ENCODE peak calls at places on chromosomes 5 and 9, in five cellular contexts. V is AG09309, S is cardiac fibroblast, F is mammary epithelial cell, D is Karpas-422. W is an unnamed sample.

GRCh38 chr5:32426440-32427151 is 17.9 kb downstream of the ZFR start:
- DNase-seq in V (no peak), S (no peak), F (no peak), D (no peak), W (no peak)

GRCh38 chr9:129333961-129334743 is 156.1 kb upstream of the IER5L start:
- DNase-seq in V (peak; percentile 87), S (peak; percentile 92), F (peak; percentile 97), D (no peak), W (no peak)

GRCh38 chr5:160152901-160153300 is 33.7 kb upstream of the PWWP2A start:
- DNase-seq in V (no peak), S (no peak), F (no peak), D (no peak), W (peak; percentile 57)

GRCh38 chr5:98248949-98249348 is 524.5 kb upstream of the RGMB start:
- DNase-seq in V (peak; percentile 85), S (peak; percentile 95), F (peak; percentile 63), D (no peak), W (no peak)

GRCh38 chr5:106862450-106863193 is 808.1 kb downstream of the EFNA5 start:
- DNase-seq in V (no peak), S (peak; percentile 26), F (no peak), D (no peak), W (peak; percentile 16)

GRCh38 chr5:139660105-139660915 is 12.2 kb downstream of the CXXC5 start:
- DNase-seq in V (no peak), S (peak; percentile 27), F (peak; percentile 76), D (no peak), W (no peak)

GRCh38 chr5:59517926-59518585 is 375.5 kb downstream of the PDE4D start:
- DNase-seq in V (no peak), S (peak; percentile 83), F (peak; percentile 61), D (no peak), W (no peak)

GRCh38 chr9:79858509-79858908 is 286.7 kb downstream of the TLE4 start:
- DNase-seq in V (peak; percentile 4), S (peak; percentile 55), F (peak; percentile 1), D (peak; percentile 80), W (no peak)

GRCh38 chr5:180611140-180611850 is 20.0 kb upstream of the SCGB3A1 start:
- DNase-seq in V (no peak), S (no peak), F (no peak), D (no peak), W (no peak)

GRCh38 chr5:130651440-130651839 is 513.6 kb downstream of the HINT1 start:
- DNase-seq in V (no peak), S (no peak), F (no peak), D (no peak), W (no peak)

GRCh38 chr5:67806647-67807046 is 408.9 kb upstream of the PIK3R1 start:
- DNase-seq in V (no peak), S (no peak), F (no peak), D (no peak), W (no peak)

GRCh38 chr5:178207183-178207916 is 3.0 kb downstream of the HNRNPAB start:
- DNase-seq in V (no peak), S (peak; percentile 69), F (peak; percentile 75), D (no peak), W (no peak)

GRCh38 chr5:173291722-173292658 is 36.2 kb downstream of the STC2 start:
- DNase-seq in V (peak; percentile 38), S (no peak), F (peak; percentile 80), D (no peak), W (peak; percentile 75)

GRCh38 chr5:112711436-112711835 is 26.2 kb upstream of the APC start:
- DNase-seq in V (no peak), S (no peak), F (no peak), D (no peak), W (no peak)

GRCh38 chr5:159781626-159782157 is 134.6 kb upstream of the ADRA1B start:
- DNase-seq in V (no peak), S (no peak), F (peak; percentile 82), D (no peak), W (no peak)

GRCh38 chr5:115775999-115776398 is 40.5 kb downstream of the CDO1 start:
- DNase-seq in V (no peak), S (no peak), F (no peak), D (no peak), W (no peak)

DNA sequence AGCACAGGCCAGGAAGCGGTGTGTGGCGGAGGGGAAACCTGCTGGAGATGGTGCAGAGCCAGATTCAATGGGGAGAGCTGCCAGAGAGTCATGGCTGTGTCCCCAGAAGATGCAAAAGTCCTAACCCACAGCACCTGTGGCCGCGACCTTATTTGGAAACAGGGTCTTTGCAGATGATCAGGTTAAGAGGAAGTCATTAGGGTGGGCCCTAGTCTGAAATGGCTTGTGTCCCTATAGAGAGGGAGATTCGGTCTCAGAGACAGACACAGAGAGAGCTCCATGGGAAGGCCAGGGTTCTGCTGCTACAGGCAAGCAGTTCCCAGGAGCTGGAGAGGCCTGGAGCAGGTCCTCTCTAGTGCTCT is 1.8 kb upstream of the LPCAT1 start:
- DNase-seq in V (no peak), S (no peak), F (no peak), D (peak; percentile 88), W (no peak)
- H3K4me3 ChIP-seq in V (no peak overlapping the region), S (no peak overlapping the region), F (no peak overlapping the region), D (peak overlapping the region; percentile 75), W (no peak overlapping the region)

GRCh38 chr9:35726876-35727438 is 5.0 kb downstream of the TLN1 start:
- DNase-seq in V (peak; percentile 29), S (peak; percentile 53), F (peak; percentile 21), D (peak; percentile 64), W (peak; percentile 78)
- H3K4me3 ChIP-seq in V (peak overlapping the region; percentile 4), S (peak overlapping the region; percentile 87), F (no peak overlapping the region), D (no peak overlapping the region), W (no peak overlapping the region)

GRCh38 chr9:100579665-100580064 is 1.8 kb downstream of the CAVIN4 start:
- DNase-seq in V (no peak), S (peak; percentile 28), F (no peak), D (no peak), W (no peak)

GRCh38 chr9:100580255-100580654 is 2.4 kb downstream of the CAVIN4 start:
- DNase-seq in V (no peak), S (no peak), F (no peak), D (no peak), W (no peak)

GRCh38 chr9:100578610-100579009 is 731 bp downstream of the CAVIN4 start:
- DNase-seq in V (no peak), S (no peak), F (no peak), D (no peak), W (no peak)

GRCh38 chr9:100575765-100576368 is 2.0 kb upstream of the CAVIN4 start:
- DNase-seq in V (no peak), S (peak; percentile 78), F (peak; percentile 64), D (no peak), W (no peak)

GRCh38 chr9:100577776-100578448 is at the start of gene CAVIN4:
- DNase-seq in V (no peak), S (peak; percentile 48), F (no peak), D (no peak), W (no peak)
- H3K4me3 ChIP-seq in V (no peak within 1 kb of the TSS), S (no peak within 1 kb of the TSS), F (no peak within 1 kb of the TSS), D (no peak within 1 kb of the TSS), W (no peak within 1 kb of the TSS)

GRCh38 chr9:78439866-78440830 is 143.2 kb downstream of the PSAT1 start:
- DNase-seq in V (no peak), S (no peak), F (no peak), D (no peak), W (no peak)

GRCh38 chr9:78437721-78438610 is 141.0 kb downstream of the PSAT1 start:
- DNase-seq in V (no peak), S (no peak), F (no peak), D (no peak), W (no peak)

GRCh38 chr9:78441396-78441795 is 144.5 kb downstream of the PSAT1 start:
- DNase-seq in V (no peak), S (no peak), F (no peak), D (no peak), W (no peak)

GRCh38 chr9:78438765-78439164 is 141.8 kb downstream of the PSAT1 start:
- DNase-seq in V (no peak), S (no peak), F (no peak), D (no peak), W (no peak)

DNA sequence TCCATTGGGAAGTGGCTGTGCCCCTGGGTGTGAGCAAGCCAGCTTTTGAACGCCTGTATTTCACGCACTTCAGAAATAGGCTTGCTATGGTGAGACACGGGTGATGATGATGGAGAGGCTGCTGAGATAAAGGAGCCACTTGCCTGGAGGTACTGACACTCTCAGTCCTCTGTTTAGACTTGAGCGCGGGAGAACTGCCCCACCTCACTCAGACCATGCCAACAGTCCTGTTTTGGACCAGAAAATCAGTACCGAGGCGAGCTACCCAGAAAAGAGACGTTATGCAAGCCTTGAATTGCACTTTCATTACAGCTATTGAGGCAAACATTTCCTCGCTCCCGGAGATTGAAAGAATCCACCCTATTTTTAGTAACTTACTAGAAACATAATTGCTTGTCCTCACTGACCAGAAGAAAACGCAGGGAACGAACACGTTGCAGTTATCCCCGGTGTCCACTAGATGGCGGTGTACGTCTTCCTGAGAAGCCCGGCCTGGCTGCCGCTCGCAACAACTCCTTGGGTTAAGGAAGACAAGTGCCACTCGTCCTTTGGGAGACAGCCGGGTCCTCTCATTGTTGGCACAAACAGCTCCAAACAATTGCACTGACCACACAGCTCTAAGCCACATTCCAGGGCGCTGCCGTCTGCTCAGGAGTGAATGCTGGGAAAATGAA is 142.4 kb downstream of the PSAT1 start:
- DNase-seq in V (peak; percentile 90), S (peak; percentile 86), F (peak; percentile 64), D (peak; percentile 90), W (peak; percentile 81)
- H3K4me3 ChIP-seq in V (peak overlapping the region; percentile 39), S (no peak overlapping the region), F (no peak overlapping the region), D (no peak overlapping the region), W (no peak overlapping the region)

GRCh38 chr5:128535225-128535624 is 2.8 kb downstream of the FBN2 start:
- DNase-seq in V (no peak), S (no peak), F (no peak), D (no peak), W (no peak)
- H3K4me3 ChIP-seq in V (no peak overlapping the region), S (no peak overlapping the region), F (no peak overlapping the region), D (no peak overlapping the region), W (no peak overlapping the region)

GRCh38 chr5:154191467-154192261 is 1.1 kb downstream of the GALNT10 start:
- DNase-seq in V (no peak), S (peak; percentile 55), F (no peak), D (peak; percentile 46), W (no peak)

GRCh38 chr5:154189819-154190651 is 498 bp upstream of the GALNT10 start:
- DNase-seq in V (no peak), S (peak; percentile 76), F (peak; percentile 78), D (peak; percentile 87), W (peak; percentile 92)

GRCh38 chr5:154193176-154193575 is 2.6 kb downstream of the GALNT10 start:
- DNase-seq in V (no peak), S (no peak), F (no peak), D (no peak), W (no peak)

GRCh38 chr5:154189256-154189818 is 1.2 kb upstream of the GALNT10 start:
- DNase-seq in V (no peak), S (no peak), F (no peak), D (no peak), W (no peak)

DNA sequence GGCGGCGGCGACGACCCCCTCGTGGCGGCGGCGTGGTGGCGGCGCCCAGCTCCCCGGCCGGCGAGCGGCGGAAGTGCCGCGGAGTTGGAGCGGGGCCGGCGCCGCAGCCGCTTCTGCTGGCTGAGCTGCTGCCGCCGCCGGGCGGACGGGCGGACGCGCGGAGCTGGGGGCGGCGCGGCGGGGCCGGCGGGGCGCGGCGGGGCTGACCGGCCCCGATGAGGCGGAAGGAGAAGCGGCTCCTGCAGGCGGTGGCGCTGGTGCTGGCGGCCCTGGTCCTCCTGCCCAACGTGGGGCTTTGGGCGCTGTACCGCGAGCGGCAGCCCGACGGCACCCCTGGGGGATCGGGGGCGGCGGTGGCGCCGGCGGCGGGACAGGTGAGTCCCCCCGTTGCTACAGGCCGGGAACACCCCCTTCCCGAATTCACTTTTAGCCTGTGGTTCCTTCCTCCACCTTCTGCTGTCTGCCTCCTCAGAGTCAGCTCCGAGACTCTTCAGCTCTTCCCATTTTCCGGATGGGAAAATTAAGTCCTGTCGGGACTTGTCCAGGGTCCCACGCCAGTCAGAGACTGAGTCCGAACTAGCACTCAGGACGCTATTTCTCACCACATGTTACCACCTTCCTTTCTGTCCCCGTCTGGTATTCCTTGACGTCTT is at the start of gene GALNT10:
- DNase-seq in V (no peak), S (peak; percentile 57), F (peak; percentile 53), D (peak; percentile 86), W (peak; percentile 89)
- H3K4me3 ChIP-seq in V (peak within 1 kb of the TSS; percentile 93), S (peak within 1 kb of the TSS; percentile 86), F (peak within 1 kb of the TSS; percentile 64), D (peak within 1 kb of the TSS; percentile 86), W (peak within 1 kb of the TSS; percentile 89)

W was measured in GM12865.